ENCODE peak calls at places on chromosomes 12 and 14, in nine cellular contexts. J, P, O, L, T, C, R, S and G are unnamed samples.

GRCh38 chr12:7188557-7189397 is 709 bp upstream of the PEX5 start:
- DNase-seq in J (peak), P (peak), O (no peak), L (peak), T (peak), C (peak), R (peak), S (peak), G (peak)

GRCh38 chr12:116241157-116241772 is 36.2 kb downstream of the MED13L start:
- DNase-seq in J (no peak), P (no peak), O (no peak), L (no peak), T (no peak), C (no peak), R (no peak), S (no peak), G (no peak)

GRCh38 chr12:100295764-100296555 is 29.0 kb downstream of the SCYL2 start:
- DNase-seq in J (peak), P (no peak), O (no peak), L (peak), T (no peak), C (no peak), R (no peak), S (peak), G (no peak)

GRCh38 chr14:67536087-67536486 is 3.0 kb downstream of the PLEKHH1 start:
- DNase-seq in J (no peak), P (no peak), O (no peak), L (no peak), T (no peak), C (no peak), R (no peak), S (no peak), G (no peak)

GRCh38 chr12:65703176-65703575 is 121.1 kb upstream of the HMGA2 start:
- DNase-seq in J (no peak), P (no peak), O (no peak), L (no peak), T (no peak), C (no peak), R (no peak), S (no peak), G (no peak)

GRCh38 chr12:6375269-6376078 is at the start of gene SCNN1A:
- DNase-seq in J (no peak), P (peak), O (no peak), L (no peak), T (no peak), C (peak), R (no peak), S (no peak), G (no peak)

GRCh38 chr14:38199768-38200167 is 7.9 kb upstream of the SSTR1 start:
- DNase-seq in J (no peak), P (no peak), O (no peak), L (no peak), T (no peak), C (no peak), R (no peak), S (no peak), G (no peak)

GRCh38 chr14:68563256-68564131 is 229.4 kb downstream of the ZFP36L1 start:
- DNase-seq in J (peak), P (no peak), O (no peak), L (no peak), T (no peak), C (peak), R (no peak), S (peak), G (no peak)

GRCh38 chr12:125161712-125162023 is 96.4 kb downstream of the AACS start:
- DNase-seq in J (no peak), P (no peak), O (no peak), L (no peak), T (no peak), C (no peak), R (no peak), S (no peak), G (no peak)

GRCh38 chr12:99223554-99223953 is 424.0 kb upstream of the GARIN6 start:
- DNase-seq in J (no peak), P (no peak), O (no peak), L (no peak), T (no peak), C (no peak), R (no peak), S (no peak), G (no peak)

GRCh38 chr12:53418221-53418620 is 5.4 kb upstream of the AMHR2 start:
- DNase-seq in J (no peak), P (no peak), O (no peak), L (no peak), T (no peak), C (no peak), R (no peak), S (no peak), G (no peak)

GRCh38 chr12:119681953-119682352 is 14.0 kb downstream of the PRKAB1 start:
- DNase-seq in J (no peak), P (no peak), O (no peak), L (no peak), T (no peak), C (no peak), R (no peak), S (no peak), G (no peak)

GRCh38 chr12:48000878-48001321 is 3.4 kb downstream of the COL2A1 start:
- DNase-seq in J (peak), P (no peak), O (no peak), L (peak), T (peak), C (no peak), R (no peak), S (peak), G (no peak)

GRCh38 chr12:63940295-63940997 is 95.9 kb downstream of the SRGAP1 start:
- DNase-seq in J (no peak), P (peak), O (no peak), L (no peak), T (peak), C (no peak), R (no peak), S (no peak), G (no peak)

GRCh38 chr12:40946612-40947194 is 241.4 kb upstream of the PDZRN4 start:
- DNase-seq in J (no peak), P (peak), O (peak), L (peak), T (no peak), C (no peak), R (no peak), S (peak), G (no peak)

GRCh38 chr12:3119745-3120660 is 42.8 kb downstream of the TSPAN9 start:
- DNase-seq in J (peak), P (no peak), O (peak), L (peak), T (peak), C (no peak), R (no peak), S (peak), G (peak)

GRCh38 chr12:64782181-64782580 is 23.0 kb upstream of the GNS start:
- DNase-seq in J (no peak), P (no peak), O (no peak), L (no peak), T (no peak), C (no peak), R (no peak), S (no peak), G (no peak)

GRCh38 chr14:35351897-35352273 is 52.7 kb downstream of the NFKBIA start:
- DNase-seq in J (no peak), P (no peak), O (no peak), L (no peak), T (no peak), C (no peak), R (no peak), S (no peak), G (no peak)

GRCh38 chr12:112656141-112656540 is 135.4 kb upstream of the RPH3A start:
- DNase-seq in J (no peak), P (no peak), O (no peak), L (no peak), T (no peak), C (no peak), R (no peak), S (no peak), G (no peak)

GRCh38 chr14:105091335-105092123 is 26.3 kb upstream of the GPR132 start:
- DNase-seq in J (peak), P (peak), O (no peak), L (peak), T (peak), C (peak), R (no peak), S (no peak), G (peak)

GRCh38 chr12:11959117-11959823 is 111.5 kb upstream of the BCL2L14 start:
- DNase-seq in J (no peak), P (no peak), O (no peak), L (no peak), T (no peak), C (no peak), R (no peak), S (peak), G (no peak)

GRCh38 chr14:103401223-103402214 is 16.3 kb downstream of the MARK3 start:
- DNase-seq in J (no peak), P (no peak), O (no peak), L (peak), T (peak), C (no peak), R (no peak), S (peak), G (no peak)

GRCh38 chr12:67766370-67766769 is 117.8 kb downstream of the DYRK2 start:
- DNase-seq in J (peak), P (no peak), O (peak), L (no peak), T (no peak), C (no peak), R (no peak), S (peak), G (no peak)

GRCh38 chr12:64680235-64680634 is 69.9 kb downstream of the RASSF3 start:
- DNase-seq in J (no peak), P (peak), O (no peak), L (no peak), T (no peak), C (no peak), R (no peak), S (no peak), G (no peak)

GRCh38 chr12:123917337-123917850 is 55.2 kb downstream of the CCDC92 start:
- DNase-seq in J (no peak), P (no peak), O (no peak), L (no peak), T (no peak), C (no peak), R (no peak), S (no peak), G (no peak)

GRCh38 chr12:10170199-10170598 is 1.7 kb downstream of the OLR1 start:
- DNase-seq in J (no peak), P (no peak), O (no peak), L (no peak), T (no peak), C (no peak), R (no peak), S (no peak), G (no peak)

GRCh38 chr14:58191763-58192596 is 8.0 kb upstream of the ACTR10 start:
- DNase-seq in J (no peak), P (no peak), O (no peak), L (no peak), T (no peak), C (no peak), R (no peak), S (no peak), G (no peak)

GRCh38 chr14:46451800-46452199 is 199.8 kb downstream of the RPL10L start:
- DNase-seq in J (no peak), P (no peak), O (no peak), L (no peak), T (no peak), C (no peak), R (no peak), S (no peak), G (no peak)

GRCh38 chr12:5259523-5259922 is 172.4 kb upstream of the NTF3 start:
- DNase-seq in J (peak), P (no peak), O (no peak), L (no peak), T (no peak), C (no peak), R (no peak), S (peak), G (no peak)

GRCh38 chr14:71478542-71478941 is 453.7 kb upstream of the RGS6 start:
- DNase-seq in J (no peak), P (no peak), O (no peak), L (no peak), T (peak), C (no peak), R (no peak), S (peak), G (no peak)

GRCh38 chr14:100846309-100846859 is 20.5 kb downstream of the MEG3 start:
- DNase-seq in J (no peak), P (no peak), O (no peak), L (no peak), T (no peak), C (no peak), R (no peak), S (peak), G (no peak)

GRCh38 chr14:96574633-96575191 is 72.5 kb downstream of the PAPOLA start:
- DNase-seq in J (peak), P (peak), O (peak), L (no peak), T (no peak), C (peak), R (no peak), S (peak), G (no peak)

GRCh38 chr14:72178517-72178916 is 246.3 kb downstream of the RGS6 start:
- DNase-seq in J (no peak), P (no peak), O (no peak), L (no peak), T (no peak), C (no peak), R (no peak), S (no peak), G (no peak)

GRCh38 chr14:73235531-73236155 is 1.7 kb upstream of the PAPLN start:
- DNase-seq in J (no peak), P (no peak), O (no peak), L (no peak), T (no peak), C (peak), R (no peak), S (no peak), G (no peak)

GRCh38 chr12:85489194-85489593 is 209.2 kb downstream of the ALX1 start:
- DNase-seq in J (no peak), P (peak), O (no peak), L (no peak), T (no peak), C (no peak), R (no peak), S (no peak), G (no peak)

GRCh38 chr12:2332266-2332665 is 279.5 kb downstream of the CACNA1C start:
- DNase-seq in J (no peak), P (no peak), O (peak), L (no peak), T (no peak), C (no peak), R (no peak), S (peak), G (no peak)